ENCODE peak calls at places on chromosomes 6 and 20, in six cellular contexts. C, D, K, X, N and M are unnamed samples.

GRCh38 chr6:47047479-47048411 is 5.6 kb upstream of the ADGRF1 start:
- DNase-seq in C (peak), D (peak), K (peak), X (peak), N (peak), M (no peak)

GRCh38 chr20:43716123-43716522 is 10.7 kb downstream of the GTSF1L start:
- DNase-seq in C (no peak), D (no peak), K (no peak), X (no peak), N (no peak), M (no peak)

GRCh38 chr6:142871910-142872331 is 73.1 kb downstream of the HIVEP2 start:
- DNase-seq in C (no peak), D (peak), K (no peak), X (no peak), N (peak), M (no peak)

GRCh38 chr6:138695193-138695592 is 78.4 kb upstream of the CCDC28A start:
- DNase-seq in C (no peak), D (no peak), K (no peak), X (no peak), N (no peak), M (no peak)

GRCh38 chr6:45984347-45984746 is 31.3 kb downstream of the CLIC5 start:
- DNase-seq in C (no peak), D (no peak), K (no peak), X (no peak), N (no peak), M (no peak)

GRCh38 chr6:154537486-154537885 is 27.0 kb upstream of the CNKSR3 start:
- DNase-seq in C (peak), D (no peak), K (no peak), X (no peak), N (no peak), M (no peak)

GRCh38 chr6:4774715-4775590 is 1.3 kb upstream of the CDYL start:
- DNase-seq in C (peak), D (no peak), K (no peak), X (no peak), N (no peak), M (peak)

GRCh38 chr6:134372603-134373281 is 54.8 kb upstream of the SGK1 start:
- DNase-seq in C (no peak), D (no peak), K (no peak), X (no peak), N (no peak), M (no peak)

GRCh38 chr6:157198425-157199279 is 124.7 kb downstream of the TMEM242 start:
- DNase-seq in C (no peak), D (no peak), K (no peak), X (peak), N (no peak), M (no peak)

GRCh38 chr6:73675466-73676098 is 20.4 kb upstream of the CD109 start:
- DNase-seq in C (peak), D (peak), K (peak), X (peak), N (no peak), M (peak)

GRCh38 chr6:169583867-169584541 is 117.8 kb downstream of the WDR27 start:
- DNase-seq in C (no peak), D (no peak), K (no peak), X (no peak), N (no peak), M (no peak)

GRCh38 chr20:24149175-24149574 is 160.6 kb upstream of the GGTLC1 start:
- DNase-seq in C (no peak), D (no peak), K (no peak), X (no peak), N (no peak), M (no peak)

GRCh38 chr6:99612551-99613397 is 6.1 kb downstream of the PRDM13 start:
- DNase-seq in C (peak), D (no peak), K (no peak), X (no peak), N (no peak), M (no peak)

GRCh38 chr20:35934050-35934449 is 20.3 kb downstream of the SCAND1 start:
- DNase-seq in C (peak), D (no peak), K (no peak), X (no peak), N (no peak), M (no peak)

GRCh38 chr6:158311193-158311592 is 1.1 kb upstream of the TULP4 start:
- DNase-seq in C (no peak), D (no peak), K (no peak), X (no peak), N (no peak), M (no peak)

GRCh38 chr6:87791029-87791428 is 89.0 kb upstream of the AKIRIN2 start:
- DNase-seq in C (no peak), D (no peak), K (no peak), X (no peak), N (no peak), M (no peak)

GRCh38 chr20:31841928-31842327 is 3.5 kb downstream of the FOXS1 start:
- DNase-seq in C (no peak), D (peak), K (no peak), X (no peak), N (no peak), M (no peak)

GRCh38 chr20:64140421-64140820 is 23.8 kb upstream of the MYT1 start:
- DNase-seq in C (no peak), D (peak), K (no peak), X (no peak), N (no peak), M (no peak)

GRCh38 chr20:45347936-45348809 is at the start of gene SDC4:
- DNase-seq in C (peak), D (peak), K (no peak), X (peak), N (no peak), M (no peak)

GRCh38 chr6:142925575-142926110 is 19.3 kb downstream of the HIVEP2 start:
- DNase-seq in C (no peak), D (no peak), K (no peak), X (no peak), N (no peak), M (no peak)

GRCh38 chr6:39048481-39049399 is at the start of gene GLP1R:
- DNase-seq in C (peak), D (no peak), K (no peak), X (peak), N (no peak), M (no peak)

GRCh38 chr20:43750774-43751166 is 24.0 kb upstream of the GTSF1L start:
- DNase-seq in C (no peak), D (no peak), K (no peak), X (no peak), N (no peak), M (no peak)

GRCh38 chr20:48805286-48805685 is 22.5 kb downstream of the PREX1 start:
- DNase-seq in C (no peak), D (no peak), K (no peak), X (no peak), N (no peak), M (no peak)

GRCh38 chr6:14804001-14804401 is 441.9 kb upstream of the JARID2 start:
- DNase-seq in C (no peak), D (no peak), K (no peak), X (no peak), N (no peak), M (no peak)

GRCh38 chr6:136125585-136125984 is 124.5 kb downstream of the MTFR2 start:
- DNase-seq in C (no peak), D (no peak), K (no peak), X (no peak), N (no peak), M (no peak)

GRCh38 chr20:48722002-48722731 is 105.6 kb downstream of the PREX1 start:
- DNase-seq in C (no peak), D (no peak), K (no peak), X (no peak), N (peak), M (no peak)

GRCh38 chr20:45080867-45081616 is 19.9 kb downstream of the KCNS1 start:
- DNase-seq in C (peak), D (no peak), K (no peak), X (no peak), N (no peak), M (no peak)